ENCODE peak calls at places on chromosomes 2 and 18, in four cellular contexts. E is H1, P is GM12878, T is K562. V is an unnamed sample.

GRCh38 chr18:46320928-46321855 is 217.0 kb downstream of the HAUS1 start:
- DNase-seq in E (no peak), P (no peak), T (no peak), V (no peak)

GRCh38 chr2:188787002-188787660 is 187.0 kb upstream of the COL3A1 start:
- DNase-seq in E (no peak), P (no peak), T (no peak), V (no peak)

GRCh38 chr2:241617431-241618154 is 19.4 kb downstream of the THAP4 start:
- DNase-seq in E (no peak), P (peak; percentile 35), T (no peak), V (peak; percentile 45)

GRCh38 chr2:23375448-23375847 is 9.5 kb upstream of the KLHL29 start:
- DNase-seq in E (no peak), P (no peak), T (peak; percentile 53), V (peak; percentile 55)

GRCh38 chr2:231600619-231601355 is 8.1 kb downstream of the TEX44 start:
- DNase-seq in E (no peak), P (no peak), T (no peak), V (peak; percentile 10)

GRCh38 chr18:76482971-76483691 is 11.9 kb downstream of the ZNF516 start:
- DNase-seq in E (no peak), P (no peak), T (no peak), V (no peak)

GRCh38 chr2:112033600-112033999 is 21.5 kb upstream of the TMEM87B start:
- DNase-seq in E (no peak), P (no peak), T (no peak), V (no peak)

GRCh38 chr2:159817278-159817677 is 19.3 kb upstream of the CD302 start:
- DNase-seq in E (no peak), P (no peak), T (no peak), V (no peak)

GRCh38 chr2:137096187-137096586 is 330.8 kb downstream of the THSD7B start:
- DNase-seq in E (no peak), P (no peak), T (no peak), V (no peak)

GRCh38 chr2:163570391-163570790 is 165.4 kb downstream of the FIGN start:
- DNase-seq in E (no peak), P (no peak), T (no peak), V (no peak)

GRCh38 chr2:27379840-27380625 is 501 bp downstream of the ZNF513 start:
- DNase-seq in E (no peak), P (no peak), T (peak; percentile 30), V (peak; percentile 47)

GRCh38 chr2:175889557-175890355 is 112.3 kb downstream of the LNPK start:
- DNase-seq in E (no peak), P (no peak), T (no peak), V (peak; percentile 47)

GRCh38 chr2:144320491-144320890 is 199.4 kb downstream of the ZEB2 start:
- DNase-seq in E (no peak), P (no peak), T (no peak), V (no peak)

GRCh38 chr2:19235308-19235707 is 123.1 kb downstream of the OSR1 start:
- DNase-seq in E (no peak), P (no peak), T (no peak), V (no peak)

GRCh38 chr2:72378737-72379346 is 231.2 kb upstream of the CYP26B1 start:
- DNase-seq in E (no peak), P (no peak), T (no peak), V (no peak)

GRCh38 chr2:69156624-69157023 is 143.6 kb downstream of the ANTXR1 start:
- DNase-seq in E (no peak), P (no peak), T (no peak), V (no peak)

GRCh38 chr2:43484323-43484930 is 111.4 kb downstream of the THADA start:
- DNase-seq in E (no peak), P (no peak), T (peak; percentile 19), V (peak; percentile 48)

GRCh38 chr18:78069784-78070664 is 820.4 kb downstream of the GALR1 start:
- DNase-seq in E (no peak), P (no peak), T (no peak), V (no peak)

GRCh38 chr2:157194097-157194688 is 63.3 kb upstream of the GALNT5 start:
- DNase-seq in E (no peak), P (no peak), T (peak; percentile 39), V (peak; percentile 12)

DNA sequence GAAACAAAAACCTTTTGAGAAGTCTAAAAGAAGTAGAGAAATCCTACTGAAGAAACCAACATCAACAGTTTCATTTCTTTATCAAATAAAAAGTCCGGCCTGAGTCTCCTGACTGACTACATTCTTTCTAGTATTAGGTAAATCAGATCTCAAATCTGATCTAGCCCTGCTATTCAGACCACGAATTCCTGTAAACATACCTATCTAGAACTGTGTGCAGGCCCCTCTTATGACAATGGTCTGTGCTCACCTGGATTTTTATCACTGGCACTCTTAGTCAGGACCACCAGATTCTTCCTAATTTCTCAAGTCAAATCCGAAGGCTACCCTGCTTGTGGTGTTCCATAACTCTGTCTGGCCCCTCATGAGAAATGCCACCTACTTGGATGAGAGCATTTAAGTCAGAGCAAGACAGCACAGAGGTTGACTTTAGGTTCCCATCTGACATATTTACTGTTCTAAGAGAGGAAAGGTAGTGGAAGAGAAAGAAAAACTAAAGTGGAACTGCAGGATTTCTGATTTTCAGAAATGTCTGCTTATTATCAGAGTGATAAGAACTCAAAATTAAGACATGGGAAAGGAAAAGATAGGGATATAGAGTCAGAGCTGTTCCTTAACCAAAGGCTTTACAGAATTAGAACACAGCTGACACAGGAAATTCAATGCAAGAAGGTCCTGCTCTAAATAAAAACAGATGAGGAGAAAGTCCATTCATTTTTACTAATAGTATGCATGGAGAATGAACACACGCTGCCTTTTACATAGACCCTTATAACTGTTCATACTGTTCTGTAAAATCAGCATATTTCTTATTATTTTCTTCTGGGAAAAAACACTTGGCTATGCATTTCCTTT is 56.5 kb downstream of the SLC8A1 start:
- DNase-seq in E (no peak), P (no peak), T (no peak), V (peak; percentile 12)
- TF ChIP-seq NRF1 in E (no peak), P (no peak), T (no peak), V (no peak)

GRCh38 chr2:33040541-33040940 is 93.8 kb downstream of the LTBP1 start:
- DNase-seq in E (no peak), P (no peak), T (no peak), V (no peak)
- TF ChIP-seq EP300 in E (no peak), P (no peak), T (no peak), V (no peak)

GRCh38 chr2:28662468-28663095 is 89.0 kb upstream of the PPP1CB start:
- DNase-seq in E (no peak), P (no peak), T (no peak), V (no peak)

GRCh38 chr2:28661589-28662001 is 90.0 kb upstream of the PPP1CB start:
- DNase-seq in E (no peak), P (no peak), T (no peak), V (peak; percentile 63)

GRCh38 chr2:28664120-28664842 is 87.3 kb upstream of the PPP1CB start:
- DNase-seq in E (no peak), P (no peak), T (no peak), V (peak; percentile 80)

GRCh38 chr2:28663359-28663758 is 88.3 kb upstream of the PPP1CB start:
- DNase-seq in E (no peak), P (no peak), T (no peak), V (no peak)

DNA sequence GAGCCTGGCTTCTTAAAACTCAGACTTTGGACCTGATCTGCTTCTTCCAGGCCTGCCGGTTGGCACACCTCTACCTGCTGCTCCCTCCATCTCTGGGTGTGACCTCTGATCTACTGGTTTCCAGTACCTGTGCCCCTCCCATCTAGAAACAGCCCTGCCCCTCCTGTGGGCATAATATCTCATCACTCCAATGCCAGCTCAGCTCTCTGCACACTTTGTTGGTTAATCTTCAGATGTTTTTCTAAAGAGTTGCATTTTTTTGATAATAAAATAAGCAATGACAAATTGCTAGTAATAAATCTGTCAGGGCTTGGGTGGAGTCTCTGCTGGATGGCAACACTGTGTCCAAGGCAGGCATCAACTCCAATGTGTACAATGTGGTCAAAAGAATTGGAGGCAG is 89.6 kb upstream of the PPP1CB start:
- DNase-seq in E (no peak), P (no peak), T (no peak), V (no peak)
- TF ChIP-seq GABPA in E (no peak), P (no peak), T (no peak), V (no peak)

DNA sequence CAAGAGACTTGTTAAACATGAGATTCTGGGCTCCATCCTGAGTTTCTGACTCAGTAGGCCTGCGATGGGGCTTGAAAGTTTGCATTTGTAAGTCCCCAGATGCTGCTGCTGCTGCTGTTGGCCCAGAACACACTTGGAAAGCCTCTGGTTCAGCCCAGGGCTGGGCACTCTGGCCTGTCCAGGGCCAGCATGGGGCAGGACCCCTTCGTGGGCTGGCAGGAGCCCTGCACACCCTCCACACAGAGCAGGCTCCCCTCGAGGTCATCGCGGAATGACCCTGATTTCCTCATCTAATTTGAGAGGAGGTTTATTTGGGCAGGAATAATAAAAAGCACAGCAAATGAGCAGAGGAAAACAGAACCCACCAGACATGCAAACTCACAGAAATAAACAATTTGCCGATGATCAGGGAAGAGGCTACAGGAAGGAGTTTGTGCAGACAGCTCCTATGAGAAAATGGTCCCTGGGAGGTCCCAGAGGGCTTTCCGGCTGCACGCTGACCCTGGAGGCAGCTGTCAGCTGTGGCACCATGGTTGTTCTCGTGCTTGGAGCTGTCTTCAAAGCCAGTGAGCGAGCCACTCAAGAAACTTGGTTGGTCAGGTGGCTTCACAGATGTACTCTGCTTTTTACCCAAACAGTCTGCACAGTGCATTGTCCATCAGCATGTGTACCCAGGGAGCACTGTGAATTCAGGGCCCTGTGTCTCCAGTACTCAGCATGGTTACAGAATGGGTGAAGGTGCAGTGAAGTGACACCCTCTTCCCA is 119.3 kb downstream of the GLI2 start:
- DNase-seq in E (no peak), P (no peak), T (no peak), V (no peak)
- TF ChIP-seq NRF1 in E (no peak), P (no peak), T (no peak), V (no peak)

V was measured in SK-N-SH.